ENCODE peak calls at places on chromosomes 16 and 17, in seven cellular contexts. P is A549; F is nephron progenitor cell; Z is stimulated activated CD4-positive, alpha-beta T cell treated with anti-CD3 and anti-CD28 coated beads, TNF-alpha, amount 100 ng/mL, for 24 hours; R is frontal cortex; W is AG09309; O is LoVo. D is an unnamed sample.

GRCh38 chr17:781920-782731 is at the start of the genes GLOD4 and MRM3:
- DNase-seq in P (peak), F (peak), Z (peak), R (peak), W (peak), O (peak), D (peak)

GRCh38 chr17:61504697-61505096 is 52.5 kb downstream of the TBX4 start:
- DNase-seq in P (peak), F (no peak), Z (no peak), R (no peak), W (peak), O (no peak), D (no peak)

GRCh38 chr17:64032081-64032480 is 11.6 kb upstream of the ICAM2 start:
- DNase-seq in P (no peak), F (no peak), Z (no peak), R (no peak), W (no peak), O (no peak), D (no peak)

GRCh38 chr17:44496815-44497214 is 6.4 kb downstream of the GPATCH8 start:
- DNase-seq in P (no peak), F (no peak), Z (no peak), R (no peak), W (no peak), O (no peak), D (no peak)

GRCh38 chr16:73546351-73546845 is 498.5 kb upstream of the ZFHX3 start:
- DNase-seq in P (no peak), F (peak), Z (no peak), R (no peak), W (no peak), O (no peak), D (no peak)

GRCh38 chr16:82629441-82630027 is 2.8 kb downstream of the CDH13 start:
- DNase-seq in P (no peak), F (no peak), Z (no peak), R (no peak), W (no peak), O (peak), D (no peak)

GRCh38 chr16:54283735-54284318 is 2.8 kb downstream of the IRX3 start:
- DNase-seq in P (no peak), F (peak), Z (no peak), R (no peak), W (no peak), O (no peak), D (no peak)

GRCh38 chr17:2187758-2188157 is 115.8 kb downstream of the SMG6 start:
- DNase-seq in P (no peak), F (no peak), Z (no peak), R (no peak), W (no peak), O (no peak), D (no peak)

GRCh38 chr16:69833357-69833781 is 71.2 kb downstream of the WWP2 start:
- DNase-seq in P (no peak), F (no peak), Z (no peak), R (no peak), W (peak), O (no peak), D (no peak)

GRCh38 chr17:17994271-17994670 is 21.6 kb downstream of the DRC3 start:
- DNase-seq in P (peak), F (peak), Z (no peak), R (no peak), W (no peak), O (no peak), D (peak)

GRCh38 chr17:72187544-72187943 is 66.7 kb downstream of the SOX9 start:
- DNase-seq in P (no peak), F (peak), Z (no peak), R (no peak), W (no peak), O (no peak), D (no peak)

GRCh38 chr17:7552621-7553051 is 3.8 kb downstream of the TNFSF12 start:
- DNase-seq in P (no peak), F (no peak), Z (no peak), R (no peak), W (no peak), O (no peak), D (no peak)

GRCh38 chr17:37755455-37755854 is 10.6 kb upstream of the HNF1B start:
- DNase-seq in P (no peak), F (no peak), Z (no peak), R (no peak), W (no peak), O (no peak), D (no peak)

GRCh38 chr16:28873543-28874201 is 4.6 kb upstream of the ATP2A1 start:
- DNase-seq in P (no peak), F (peak), Z (peak), R (no peak), W (no peak), O (no peak), D (no peak)

GRCh38 chr17:2634361-2634960 is 41.0 kb downstream of the PAFAH1B1 start:
- DNase-seq in P (peak), F (no peak), Z (no peak), R (no peak), W (no peak), O (peak), D (no peak)